ENCODE peak calls at places on chromosome 2, in ten cellular contexts. V is GM03348; Y is RWPE1; K is GM10248; B is iris pigment epithelial cell; Z is effector memory CD4-positive, alpha-beta T cell; G is NCI-H2171; S is colonic mucosa; L is HCT116; H is LHCN-M2. D is an unnamed sample.
A peak's percentile ranks its signal among the peaks of the same experiment; 100 is the strongest.

GRCh38 chr2:184316911-184317310 is 281.4 kb upstream of the ZNF804A start:
- DNase-seq in K (no peak), S (no peak), G (no peak), Z (no peak), H (no peak), L (no peak), Y (no peak), V (no peak), B (peak; percentile 4), D (no peak)

GRCh38 chr2:158131919-158132566 is 30.4 kb downstream of the UPP2 start:
- DNase-seq in V (no peak), L (no peak), K (no peak), B (no peak), Z (no peak), Y (no peak), H (no peak), G (no peak), S (no peak), D (peak; percentile 43)

GRCh38 chr2:215626812-215627281 is 191.0 kb upstream of the FN1 start:
- DNase-seq in L (no peak), K (no peak), V (no peak), Z (no peak), G (peak; percentile 78), S (no peak), B (peak; percentile 77), H (no peak), Y (no peak), D (no peak)

GRCh38 chr2:134792147-134792546 is 46.3 kb upstream of the ACMSD start:
- DNase-seq in Z (no peak), K (no peak), G (no peak), B (no peak), V (no peak), S (no peak), H (no peak), Y (no peak), L (no peak), D (no peak)

GRCh38 chr2:160288324-160288723 is 88.3 kb upstream of the ITGB6 start:
- DNase-seq in V (no peak), H (peak; percentile 89), Z (no peak), B (no peak), S (no peak), G (no peak), Y (no peak), L (no peak), K (no peak), D (no peak)

GRCh38 chr2:31205613-31206012 is 11.7 kb downstream of the CAPN14 start:
- DNase-seq in Y (no peak), L (no peak), B (no peak), K (no peak), Z (no peak), G (no peak), S (no peak), V (no peak), H (no peak), D (no peak)

GRCh38 chr2:122031544-122032263 is 276.3 kb downstream of the TSN start:
- DNase-seq in S (no peak), V (no peak), Z (no peak), H (no peak), K (no peak), G (no peak), B (no peak), L (no peak), Y (no peak), D (no peak)

GRCh38 chr2:114063346-114063745 is 173.5 kb downstream of the ACTR3 start:
- DNase-seq in V (no peak), B (no peak), S (no peak), L (no peak), Y (no peak), H (no peak), Z (no peak), K (no peak), G (no peak), D (no peak)

GRCh38 chr2:43387092-43388062 is 161.0 kb upstream of the ZFP36L2 start:
- DNase-seq in Y (no peak), H (peak; percentile 51), K (peak; percentile 47), L (no peak), B (peak; percentile 81), Z (no peak), V (peak; percentile 13), G (no peak), S (no peak), D (no peak)

GRCh38 chr2:98376996-98377395 is 30.7 kb downstream of the CNGA3 start:
- DNase-seq in Y (no peak), V (no peak), H (peak; percentile 53), S (no peak), G (peak; percentile 14), B (no peak), L (no peak), K (no peak), Z (no peak), D (no peak)

GRCh38 chr2:208256192-208256782 is 1.4 kb upstream of the IDH1 start:
- DNase-seq in K (no peak), H (no peak), B (no peak), V (no peak), Z (no peak), L (no peak), G (no peak), S (no peak), Y (no peak), D (no peak)

GRCh38 chr2:240205348-240205747 is 64.9 kb upstream of the OTOS start:
- DNase-seq in S (no peak), H (peak; percentile 98), Y (peak; percentile 90), L (no peak), K (no peak), Z (no peak), G (no peak), B (peak; percentile 53), V (peak; percentile 60), D (peak; percentile 45)